ENCODE peak calls at places on chromosomes 2 and 18, in six cellular contexts. S is Panc1; L is CD4-positive, alpha-beta T cell; E is foreskin fibroblast; D is aorta; G is Daoy. Z is an unnamed sample.

GRCh38 chr2:108958002-108958401 is 31.0 kb downstream of the EDAR start:
- DNase-seq in S (no peak), L (no peak), E (no peak), D (no peak), G (no peak), Z (no peak)

GRCh38 chr2:3130444-3130843 is 247.2 kb downstream of the EIPR1 start:
- DNase-seq in S (no peak), L (no peak), E (no peak), D (no peak), G (no peak), Z (no peak)

GRCh38 chr2:54557601-54558187 is 101.6 kb downstream of the SPTBN1 start:
- DNase-seq in S (no peak), L (peak; percentile 72), E (no peak), D (peak; percentile 54), G (no peak), Z (peak; percentile 73)

GRCh38 chr2:1140389-1141003 is 189.8 kb downstream of the SNTG2 start:
- DNase-seq in S (peak; percentile 24), L (peak; percentile 14), E (no peak), D (no peak), G (peak; percentile 64), Z (peak; percentile 32)

GRCh38 chr2:109660046-109660860 is 46.1 kb downstream of the SOWAHC start:
- DNase-seq in S (no peak), L (no peak), E (no peak), D (no peak), G (no peak), Z (peak; percentile 44)

GRCh38 chr2:39158351-39158750 is 37.5 kb upstream of the SOS1 start:
- DNase-seq in S (no peak), L (no peak), E (peak; percentile 9), D (no peak), G (peak; percentile 20), Z (no peak)

GRCh38 chr2:65728477-65729180 is 296.2 kb upstream of the SPRED2 start:
- DNase-seq in S (peak; percentile 42), L (no peak), E (no peak), D (no peak), G (no peak), Z (no peak)

GRCh38 chr2:234275515-234275914 is 221.4 kb downstream of the ARL4C start:
- DNase-seq in S (no peak), L (no peak), E (no peak), D (no peak), G (no peak), Z (no peak)

GRCh38 chr18:76491801-76492668 is 3.0 kb downstream of the ZNF516 start:
- DNase-seq in S (no peak), L (peak; percentile 17), E (peak; percentile 36), D (peak; percentile 69), G (peak; percentile 33), Z (peak; percentile 38)

GRCh38 chr2:136116111-136116812 is 1.7 kb downstream of the CXCR4 start:
- DNase-seq in S (no peak), L (peak; percentile 87), E (no peak), D (peak; percentile 87), G (peak; percentile 68), Z (peak; percentile 8)

GRCh38 chr2:241063093-241063551 is 39.0 kb downstream of the MTERF4 start:
- DNase-seq in S (no peak), L (no peak), E (no peak), D (no peak), G (no peak), Z (no peak)

GRCh38 chr2:234792566-234792965 is 159.3 kb upstream of the SH3BP4 start:
- DNase-seq in S (no peak), L (no peak), E (no peak), D (no peak), G (peak; percentile 90), Z (no peak)

Z was measured in ACHN.